ENCODE peak calls at places on chromosomes 1 and 21, in seven cellular contexts. Z is CD8-positive, alpha-beta memory T cell; G is CMK; R is mucosa of gallbladder; L is GM12865; K is ACHN; T is NCI-H446 treated with DMSO at 0.1 percent for 48 hours. P is an unnamed sample.

GRCh38 chr1:234613128-234613875 is 3.3 kb upstream of the IRF2BP2 start:
- DNase-seq in Z (no peak), G (peak), R (no peak), L (no peak), K (peak), T (no peak), P (no peak)

GRCh38 chr21:25175938-25176337 is 431.3 kb downstream of the MRPL39 start:
- DNase-seq in Z (no peak), G (no peak), R (no peak), L (no peak), K (no peak), T (no peak), P (no peak)

GRCh38 chr1:234222561-234223280 is 150.5 kb upstream of the COA6 start:
- DNase-seq in Z (no peak), G (no peak), R (no peak), L (no peak), K (no peak), T (no peak), P (no peak)

GRCh38 chr1:54239603-54240002 is 39.6 kb downstream of the MRPL37 start:
- DNase-seq in Z (no peak), G (no peak), R (no peak), L (no peak), K (no peak), T (no peak), P (no peak)

GRCh38 chr1:243465081-243465480 is 209.2 kb downstream of the SDCCAG8 start:
- DNase-seq in Z (no peak), G (no peak), R (no peak), L (no peak), K (no peak), T (no peak), P (no peak)

GRCh38 chr1:38497921-38498320 is 361.7 kb downstream of the RRAGC start:
- DNase-seq in Z (no peak), G (no peak), R (no peak), L (no peak), K (no peak), T (no peak), P (no peak)

GRCh38 chr1:46545784-46546183 is 5.7 kb downstream of the KNCN start:
- DNase-seq in Z (no peak), G (no peak), R (no peak), L (no peak), K (no peak), T (no peak), P (no peak)

GRCh38 chr1:167880570-167880969 is 33.4 kb downstream of the ADCY10 start:
- DNase-seq in Z (no peak), G (no peak), R (no peak), L (no peak), K (no peak), T (no peak), P (no peak)

GRCh38 chr1:235633220-235633540 is 16.4 kb downstream of the GNG4 start:
- DNase-seq in Z (no peak), G (no peak), R (no peak), L (no peak), K (no peak), T (no peak), P (no peak)

GRCh38 chr1:121522061-121522759 is 337.4 kb downstream of the SRGAP2C start:
- DNase-seq in Z (no peak), G (no peak), R (peak), L (no peak), K (peak), T (no peak), P (no peak)

GRCh38 chr1:99507906-99508732 is 137.8 kb upstream of the PALMD start:
- DNase-seq in Z (no peak), G (no peak), R (no peak), L (no peak), K (no peak), T (no peak), P (no peak)

GRCh38 chr1:2290595-2291510 is 62.7 kb downstream of the SKI start:
- DNase-seq in Z (peak), G (peak), R (peak), L (peak), K (no peak), T (no peak), P (peak)

GRCh38 chr1:213123532-213123931 is 72.5 kb downstream of the RPS6KC1 start:
- DNase-seq in Z (no peak), G (no peak), R (no peak), L (no peak), K (peak), T (no peak), P (no peak)

GRCh38 chr1:201258763-201259230 is 24.5 kb upstream of the PKP1 start:
- DNase-seq in Z (no peak), G (no peak), R (no peak), L (no peak), K (no peak), T (no peak), P (no peak)

GRCh38 chr1:26160527-26161407 is 1.9 kb downstream of the FAM110D start:
- DNase-seq in Z (no peak), G (no peak), R (no peak), L (no peak), K (no peak), T (no peak), P (no peak)

GRCh38 chr1:100360790-100361232 is 8.5 kb downstream of the CDC14A start:
- DNase-seq in Z (no peak), G (no peak), R (no peak), L (no peak), K (no peak), T (peak), P (no peak)

GRCh38 chr21:26120833-26121232 is 49.7 kb downstream of the APP start:
- DNase-seq in Z (no peak), G (no peak), R (no peak), L (no peak), K (no peak), T (no peak), P (no peak)

GRCh38 chr1:98967122-98967521 is 37.5 kb downstream of the PLPPR5 start:
- DNase-seq in Z (no peak), G (no peak), R (no peak), L (no peak), K (no peak), T (no peak), P (no peak)

GRCh38 chr1:23793018-23793781 is 2.3 kb downstream of the LYPLA2 start:
- DNase-seq in Z (peak), G (no peak), R (peak), L (no peak), K (no peak), T (no peak), P (no peak)

GRCh38 chr1:91476538-91477217 is 24.0 kb upstream of the CDC7 start:
- DNase-seq in Z (no peak), G (no peak), R (no peak), L (no peak), K (no peak), T (no peak), P (no peak)

GRCh38 chr1:93448983-93449805 is 1.3 kb downstream of the FNBP1L start:
- DNase-seq in Z (no peak), G (no peak), R (peak), L (no peak), K (peak), T (no peak), P (no peak)

GRCh38 chr1:153922076-153922837 is 515 bp downstream of the GATAD2B start:
- DNase-seq in Z (peak), G (peak), R (no peak), L (peak), K (peak), T (peak), P (peak)

GRCh38 chr1:168960595-168960994 is 145.9 kb upstream of the ATP1B1 start:
- DNase-seq in Z (no peak), G (no peak), R (no peak), L (no peak), K (no peak), T (no peak), P (no peak)

GRCh38 chr1:69258842-69259241 is 308.9 kb upstream of the LRRC7 start:
- DNase-seq in Z (no peak), G (no peak), R (no peak), L (no peak), K (no peak), T (no peak), P (no peak)

GRCh38 chr1:216682694-216683243 is 40.5 kb downstream of the ESRRG start:
- DNase-seq in Z (no peak), G (no peak), R (no peak), L (no peak), K (no peak), T (no peak), P (no peak)

P was measured in central memory CD8-positive, alpha-beta T cell.